ENCODE peak calls at places on chromosomes 11 and 22, in seven cellular contexts. P, X, F, I, V, J and N are unnamed samples.

GRCh38 chr11:95228081-95228859 is 2.7 kb downstream of the SESN3 start:
- DNase-seq in P (no peak), X (no peak), F (no peak), I (no peak), V (no peak), J (no peak), N (no peak)

GRCh38 chr22:44638966-44639739 is 62.9 kb upstream of the PRR5 start:
- DNase-seq in P (no peak), X (no peak), F (peak), I (no peak), V (peak), J (peak), N (no peak)

GRCh38 chr11:26227311-26227710 is 104.6 kb upstream of the ANO3 start:
- DNase-seq in P (peak), X (no peak), F (no peak), I (no peak), V (peak), J (peak), N (no peak)

GRCh38 chr11:36328956-36329673 is 33.0 kb downstream of the PRR5L start:
- DNase-seq in P (no peak), X (no peak), F (no peak), I (no peak), V (no peak), J (no peak), N (no peak)

GRCh38 chr11:35964846-35965245 is 21.0 kb downstream of the LDLRAD3 start:
- DNase-seq in P (no peak), X (no peak), F (no peak), I (no peak), V (no peak), J (no peak), N (no peak)

GRCh38 chr11:62789576-62789975 is 2.2 kb downstream of the TMEM223 start:
- DNase-seq in P (no peak), X (no peak), F (no peak), I (no peak), V (no peak), J (no peak), N (no peak)

GRCh38 chr22:17108256-17109112 is 12.7 kb downstream of the TMEM121B start:
- DNase-seq in P (no peak), X (no peak), F (peak), I (no peak), V (no peak), J (no peak), N (no peak)

GRCh38 chr11:33989461-33989860 is 62.1 kb upstream of the CAPRIN1 start:
- DNase-seq in P (no peak), X (no peak), F (no peak), I (no peak), V (no peak), J (no peak), N (no peak)

GRCh38 chr11:26551186-26551801 is 20.8 kb downstream of the MUC15 start:
- DNase-seq in P (peak), X (no peak), F (no peak), I (no peak), V (peak), J (no peak), N (no peak)

GRCh38 chr11:100563541-100564280 is 123.4 kb upstream of the ARHGAP42 start:
- DNase-seq in P (no peak), X (no peak), F (no peak), I (no peak), V (no peak), J (peak), N (no peak)

GRCh38 chr11:123055132-123055924 is 6.6 kb downstream of the HSPA8 start:
- DNase-seq in P (no peak), X (no peak), F (no peak), I (no peak), V (no peak), J (no peak), N (no peak)

GRCh38 chr11:76768091-76769047 is 14.8 kb upstream of the TSKU start:
- DNase-seq in P (no peak), X (no peak), F (peak), I (no peak), V (no peak), J (no peak), N (no peak)

GRCh38 chr22:21996175-21996574 is 13.6 kb upstream of the TOP3B start:
- DNase-seq in P (no peak), X (no peak), F (no peak), I (no peak), V (no peak), J (no peak), N (no peak)